ENCODE peak calls at places on chromosomes 7 and 10, in six cellular contexts. J is activated CD4-positive, alpha-beta T cell treated with anti-CD3 and anti-CD28 coated beads, Interleukin-2, amount 50 U/mL, for 1 hour; H is C1 segment of cervical spinal cord; T is stimulated activated CD4-positive, alpha-beta T cell treated with anti-CD3 and anti-CD28 coated beads, Interleukin-4, amount 100 ng/mL, for 1 hour; Y is uterus; N is GM04504. C is an unnamed sample.

GRCh38 chr7:41925946-41926345 is 223.1 kb upstream of the INHBA start:
- DNase-seq in J (no peak), H (no peak), T (no peak), Y (no peak), N (no peak), C (no peak)

GRCh38 chr10:97468162-97468561 is 22.2 kb downstream of the ZDHHC16 start:
- DNase-seq in J (no peak), H (no peak), T (no peak), Y (no peak), N (no peak), C (peak)

GRCh38 chr10:119542357-119542989 is at the start of gene RGS10:
- DNase-seq in J (peak), H (no peak), T (peak), Y (peak), N (peak), C (peak)

GRCh38 chr7:48710995-48711394 is 213.4 kb upstream of the CDC14C start:
- DNase-seq in J (no peak), H (no peak), T (no peak), Y (no peak), N (no peak), C (no peak)

GRCh38 chr7:43394441-43395130 is 188.3 kb upstream of the STK17A start:
- DNase-seq in J (no peak), H (no peak), T (no peak), Y (no peak), N (no peak), C (no peak)

GRCh38 chr7:132577206-132578049 is 1.2 kb upstream of the PLXNA4 start:
- DNase-seq in J (no peak), H (peak), T (no peak), Y (peak), N (peak), C (peak)

GRCh38 chr7:18610331-18610948 is 114.9 kb downstream of the HDAC9 start:
- DNase-seq in J (no peak), H (no peak), T (no peak), Y (no peak), N (no peak), C (no peak)

GRCh38 chr7:85103962-85104361 is 82.9 kb downstream of the SEMA3D start:
- DNase-seq in J (no peak), H (no peak), T (no peak), Y (no peak), N (no peak), C (no peak)